ENCODE peak calls at places on chromosomes 2 and 18, in nine cellular contexts. K is thoracic aorta, S is body of pancreas, O is A549, H is hepatocyte, T is cardiac muscle cell, P is ovary, B is OCI-LY7, L is uterus. J is an unnamed sample. For H3K9me3 and H3K4me1, the result is how much of the 10 kb centered on the place peaks cover.

GRCh38 chr2:176188969-176189665 is 649 bp downstream of the HOXD1 start:
- DNase-seq in K (no peak), S (peak), O (no peak), H (peak), T (no peak), P (peak), B (no peak), L (no peak), J (peak)

GRCh38 chr2:218733615-218734021 is 23.0 kb downstream of the TTLL4 start:
- DNase-seq in K (no peak), S (no peak), O (peak), H (no peak), T (peak), P (no peak), B (no peak), L (no peak), J (no peak)

GRCh38 chr18:78730564-78731422 is 248.8 kb upstream of the SALL3 start:
- DNase-seq in K (no peak), S (no peak), O (no peak), H (no peak), T (no peak), P (no peak), B (no peak), L (no peak), J (no peak)

GRCh38 chr2:217383620-217384019 is 523.8 kb upstream of the TNP1 start:
- DNase-seq in K (no peak), S (no peak), O (no peak), H (no peak), T (no peak), P (peak), B (no peak), L (no peak), J (no peak)

GRCh38 chr2:225457462-225457861 is 58.0 kb downstream of the NYAP2 start:
- DNase-seq in K (no peak), S (no peak), O (no peak), H (no peak), T (no peak), P (no peak), B (no peak), L (no peak), J (no peak)

GRCh38 chr2:85961053-85961452 is 72.3 kb upstream of the ST3GAL5 start:
- DNase-seq in K (no peak), S (no peak), O (no peak), H (no peak), T (no peak), P (no peak), B (peak), L (no peak), J (no peak)

GRCh38 chr2:215659650-215660049 is 223.8 kb upstream of the FN1 start:
- DNase-seq in K (no peak), S (no peak), O (no peak), H (no peak), T (no peak), P (no peak), B (no peak), L (no peak), J (no peak)

GRCh38 chr18:50694147-50694546 is 125.7 kb downstream of the MRO start:
- DNase-seq in K (no peak), S (no peak), O (no peak), H (no peak), T (no peak), P (no peak), B (no peak), L (no peak), J (no peak)

GRCh38 chr2:236998758-236999157 is 86.9 kb upstream of the COPS8 start:
- DNase-seq in K (no peak), S (no peak), O (peak), H (no peak), T (no peak), P (no peak), B (no peak), L (no peak), J (no peak)

GRCh38 chr2:59604143-59604542 is 949.3 kb downstream of the BCL11A start:
- DNase-seq in K (no peak), S (no peak), O (no peak), H (no peak), T (no peak), P (no peak), B (no peak), L (no peak), J (no peak)

GRCh38 chr2:229852565-229852964 is 69.2 kb downstream of the TRIP12 start:
- DNase-seq in K (no peak), S (no peak), O (no peak), H (no peak), T (peak), P (no peak), B (no peak), L (no peak), J (peak)

GRCh38 chr2:96539215-96539920 is 2.8 kb downstream of the ARID5A start:
- DNase-seq in K (no peak), S (no peak), O (no peak), H (no peak), T (no peak), P (no peak), B (no peak), L (no peak), J (no peak)

GRCh38 chr2:218244204-218244603 is 16.6 kb upstream of the GPBAR1 start:
- DNase-seq in K (no peak), S (no peak), O (no peak), H (no peak), T (no peak), P (no peak), B (no peak), L (no peak), J (no peak)

GRCh38 chr18:415047-415446 is 85.5 kb downstream of the COLEC12 start:
- DNase-seq in K (no peak), S (no peak), O (no peak), H (no peak), T (no peak), P (no peak), B (no peak), L (no peak), J (no peak)

GRCh38 chr2:237408280-237408679 is 5.7 kb downstream of the COL6A3 start:
- DNase-seq in K (no peak), S (no peak), O (no peak), H (no peak), T (peak), P (no peak), B (no peak), L (peak), J (no peak)

GRCh38 chr2:189613077-189613636 is 32.6 kb upstream of the SLC40A1 start:
- DNase-seq in K (no peak), S (no peak), O (peak), H (peak), T (peak), P (no peak), B (no peak), L (no peak), J (no peak)

GRCh38 chr18:49768051-49768391 is 45.3 kb downstream of the ACAA2 start:
- DNase-seq in K (no peak), S (peak), O (peak), H (peak), T (peak), P (peak), B (no peak), L (peak), J (peak)

GRCh38 chr2:119397196-119397595 is 30.4 kb downstream of the DBI start:
- DNase-seq in K (no peak), S (no peak), O (no peak), H (no peak), T (no peak), P (no peak), B (no peak), L (no peak), J (no peak)

GRCh38 chr2:118421648-118422047 is 333.4 kb downstream of the INSIG2 start:
- DNase-seq in K (no peak), S (no peak), O (no peak), H (no peak), T (no peak), P (no peak), B (no peak), L (no peak), J (no peak)

GRCh38 chr2:108607706-108608301 is 73.5 kb downstream of the LIMS1 start:
- DNase-seq in K (no peak), S (no peak), O (no peak), H (peak), T (peak), P (no peak), B (peak), L (no peak), J (no peak)

GRCh38 chr2:168874368-168875005 is 15.7 kb downstream of the SPC25 start:
- DNase-seq in K (no peak), S (no peak), O (no peak), H (no peak), T (no peak), P (no peak), B (no peak), L (no peak), J (no peak)

GRCh38 chr2:6975988-6976387 is 58.8 kb downstream of the RNF144A start:
- DNase-seq in K (no peak), S (no peak), O (no peak), H (no peak), T (no peak), P (no peak), B (no peak), L (no peak), J (no peak)

GRCh38 chr2:70596739-70597138 is 43.1 kb upstream of the TGFA start:
- DNase-seq in K (no peak), S (no peak), O (no peak), H (no peak), T (no peak), P (no peak), B (no peak), L (no peak), J (peak)

GRCh38 chr2:120384486-120385354 is 38.8 kb downstream of the INHBB start:
- DNase-seq in K (no peak), S (peak), O (no peak), H (peak), T (no peak), P (no peak), B (no peak), L (no peak), J (no peak)

GRCh38 chr18:45636110-45636509 is 20.8 kb downstream of the SLC14A2 start:
- DNase-seq in K (no peak), S (no peak), O (no peak), H (no peak), T (no peak), P (no peak), B (no peak), L (no peak), J (no peak)

GRCh38 chr2:156430978-156431358 is 5.2 kb upstream of the GPD2 start:
- DNase-seq in K (no peak), S (no peak), O (peak), H (no peak), T (peak), P (no peak), B (no peak), L (no peak), J (no peak)

GRCh38 chr2:184004289-184004944 is 593.9 kb upstream of the ZNF804A start:
- DNase-seq in K (no peak), S (no peak), O (no peak), H (no peak), T (no peak), P (no peak), B (no peak), L (no peak), J (no peak)

GRCh38 chr2:61090386-61090921 is 24.8 kb downstream of the SANBR start:
- DNase-seq in K (no peak), S (no peak), O (no peak), H (no peak), T (peak), P (no peak), B (no peak), L (no peak), J (no peak)

GRCh38 chr2:42510191-42510929 is 16.6 kb upstream of the KCNG3 start:
- DNase-seq in K (no peak), S (no peak), O (no peak), H (no peak), T (peak), P (no peak), B (no peak), L (no peak), J (no peak)

GRCh38 chr2:177598321-177598922 is 205.8 kb downstream of the AGPS start:
- DNase-seq in K (no peak), S (no peak), O (no peak), H (peak), T (peak), P (peak), B (no peak), L (peak), J (no peak)

GRCh38 chr2:164898475-164898874 is 56.9 kb downstream of the SLC38A11 start:
- DNase-seq in K (no peak), S (no peak), O (peak), H (peak), T (peak), P (no peak), B (no peak), L (no peak), J (no peak)

GRCh38 chr2:109549016-109549595 is 64.7 kb downstream of the SEPTIN10 start:
- DNase-seq in K (no peak), S (no peak), O (no peak), H (no peak), T (no peak), P (no peak), B (no peak), L (no peak), J (no peak)

GRCh38 chr2:65612654-65613053 is 180.3 kb upstream of the SPRED2 start:
- DNase-seq in K (no peak), S (no peak), O (no peak), H (no peak), T (peak), P (no peak), B (no peak), L (no peak), J (no peak)

GRCh38 chr18:33751613-33752221 is 173.7 kb downstream of the ASXL3 start:
- DNase-seq in K (no peak), S (no peak), O (no peak), H (peak), T (peak), P (no peak), B (peak), L (no peak), J (no peak)

GRCh38 chr2:175176624-175177023 is 4.9 kb downstream of the ATP5MC3 start:
- DNase-seq in K (no peak), S (no peak), O (no peak), H (no peak), T (no peak), P (no peak), B (no peak), L (no peak), J (no peak)

GRCh38 chr2:9474361-9475117 is at the start of gene IAH1:
- DNase-seq in K (no peak), S (peak), O (peak), H (peak), T (peak), P (peak), B (no peak), L (peak), J (peak)

GRCh38 chr18:10197097-10197496 is 257.3 kb upstream of the APCDD1 start:
- DNase-seq in K (no peak), S (peak), O (no peak), H (peak), T (no peak), P (peak), B (no peak), L (no peak), J (no peak)

GRCh38 chr18:10190564-10190963 is 263.9 kb upstream of the APCDD1 start:
- DNase-seq in K (no peak), S (no peak), O (no peak), H (no peak), T (no peak), P (no peak), B (no peak), L (no peak), J (no peak)

GRCh38 chr18:10195529-10195928 is 258.9 kb upstream of the APCDD1 start:
- DNase-seq in K (no peak), S (no peak), O (no peak), H (no peak), T (no peak), P (no peak), B (no peak), L (no peak), J (no peak)

GRCh38 chr18:10193446-10193845 is 261.0 kb upstream of the APCDD1 start:
- DNase-seq in K (no peak), S (no peak), O (no peak), H (no peak), T (no peak), P (no peak), B (no peak), L (no peak), J (no peak)

GRCh38 chr18:10194592-10194991 is 259.8 kb upstream of the APCDD1 start:
- DNase-seq in K (no peak), S (no peak), O (no peak), H (no peak), T (peak), P (no peak), B (no peak), L (no peak), J (no peak)
- TF ChIP-seq CTCF in K (no peak), S (no peak), O (no peak), H (no peak), T (no peak), P (no peak), B (peak), L (no peak), J (no peak)

DNA sequence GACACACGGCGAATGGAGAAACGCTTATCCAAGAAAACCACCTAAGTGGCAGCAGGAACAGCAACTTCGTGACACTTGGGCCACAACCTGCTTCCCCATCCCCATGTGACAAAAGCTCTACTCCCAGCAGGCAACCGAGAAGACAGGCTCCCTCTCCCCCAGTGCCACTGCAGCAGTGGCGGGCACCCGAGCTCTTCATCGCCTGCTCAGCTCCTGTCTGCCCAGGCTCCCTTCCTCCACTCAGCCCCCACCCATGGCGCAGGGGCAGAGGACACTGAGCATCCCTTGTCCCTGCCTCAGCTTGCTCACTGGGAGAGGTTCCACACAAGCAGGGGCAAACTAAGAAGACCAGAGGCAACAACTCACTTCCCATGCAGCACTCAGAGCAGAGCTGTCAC is 22.9 kb downstream of the SLC66A2 start:
- DNase-seq in K (no peak), S (peak), O (no peak), H (no peak), T (no peak), P (peak), B (no peak), L (peak), J (no peak)
- H3K9me3 ChIP-seq in K (under half), S (under half), O (under half), H (under half), T (under half), P (under half), B (under half), L (under half), J (under half)

GRCh38 chr2:101778102-101778501 is 80.6 kb downstream of the MAP4K4 start:
- DNase-seq in K (no peak), S (no peak), O (no peak), H (no peak), T (no peak), P (no peak), B (no peak), L (no peak), J (no peak)

GRCh38 chr2:101775092-101775491 is 77.6 kb downstream of the MAP4K4 start:
- DNase-seq in K (no peak), S (no peak), O (no peak), H (no peak), T (peak), P (no peak), B (no peak), L (no peak), J (no peak)

GRCh38 chr2:101775636-101776035 is 78.1 kb downstream of the MAP4K4 start:
- DNase-seq in K (no peak), S (no peak), O (no peak), H (no peak), T (no peak), P (no peak), B (no peak), L (no peak), J (no peak)

GRCh38 chr2:101777337-101777736 is 79.8 kb downstream of the MAP4K4 start:
- DNase-seq in K (no peak), S (no peak), O (no peak), H (no peak), T (no peak), P (no peak), B (no peak), L (no peak), J (no peak)

DNA sequence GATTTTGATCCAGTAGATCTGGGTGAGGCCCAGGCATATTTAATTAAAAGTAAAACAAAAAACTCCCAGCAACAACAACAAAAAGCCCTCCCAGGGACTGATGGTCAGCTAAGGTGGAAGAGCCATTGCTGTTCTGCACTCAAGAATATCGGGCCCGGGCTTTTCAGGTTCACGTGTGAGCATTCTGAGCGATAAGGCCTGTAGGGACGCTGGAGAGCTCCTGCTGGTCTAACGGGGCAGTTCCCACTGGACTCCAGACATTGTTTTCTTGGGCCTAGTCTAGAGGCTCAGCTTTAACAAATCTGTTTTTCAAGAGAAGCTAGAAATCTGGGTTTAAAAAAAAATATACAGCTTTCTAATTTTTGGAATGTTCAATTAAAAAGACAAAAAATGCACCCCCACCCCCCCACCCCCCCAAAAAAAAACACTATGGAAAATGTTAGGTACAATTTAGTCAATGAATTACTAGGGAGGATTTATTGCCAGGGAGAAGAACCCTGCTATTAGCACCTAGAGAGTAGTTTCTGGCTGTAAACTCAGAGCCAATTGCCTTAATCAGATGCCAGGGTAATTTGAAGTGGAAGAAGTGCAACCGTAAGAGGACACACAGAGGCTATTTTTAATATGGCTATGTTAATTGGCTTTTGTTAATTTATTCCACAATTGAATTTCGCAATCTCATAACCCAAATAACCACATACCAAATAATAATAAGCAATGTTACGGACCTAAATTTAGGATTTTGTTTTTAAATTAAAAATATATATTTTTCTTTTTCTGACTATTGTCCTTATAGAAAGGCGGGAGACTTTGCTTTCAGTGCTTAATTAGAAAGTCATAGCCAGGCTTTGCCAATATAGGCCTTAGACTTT is 78.9 kb downstream of the MAP4K4 start:
- DNase-seq in K (no peak), S (no peak), O (peak), H (peak), T (peak), P (no peak), B (no peak), L (no peak), J (no peak)
- H3K4me1 ChIP-seq in K (under half), S (under half), O (under half), H (under half), T (under half), P (under half), B (under half), L (under half), J (under half)

DNA sequence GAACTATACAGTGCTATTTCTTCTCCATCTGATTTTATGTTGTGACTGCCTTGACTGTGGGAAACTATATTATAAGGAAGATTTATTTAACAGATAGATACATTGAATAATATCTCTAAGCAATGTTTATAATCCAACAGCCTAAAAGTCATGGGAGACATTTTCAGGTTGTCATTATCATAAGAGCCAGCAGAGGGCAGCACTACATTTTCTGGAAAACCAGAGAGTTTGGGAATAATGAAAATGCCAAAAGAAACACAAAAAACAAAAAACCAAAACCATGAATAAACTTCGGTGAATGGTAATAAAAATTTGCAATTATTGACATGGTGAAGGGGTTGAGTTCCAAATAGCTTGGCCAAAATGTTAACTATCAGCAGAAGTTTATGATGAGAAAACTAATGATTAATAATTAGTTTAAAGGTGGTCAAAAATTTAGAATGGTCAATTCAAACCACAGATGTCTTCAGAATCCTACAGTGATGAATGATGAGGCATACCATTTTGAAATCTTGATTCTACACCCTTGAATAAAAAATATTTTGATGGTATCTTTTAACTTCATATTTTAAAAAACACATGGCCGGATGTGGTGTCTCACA is 4.7 kb downstream of the EEF1B2 start:
- DNase-seq in K (no peak), S (peak), O (no peak), H (peak), T (peak), P (no peak), B (peak), L (no peak), J (peak)
- TF ChIP-seq CTCF in K (peak), S (no peak), O (peak), H (peak), T (peak), P (peak), B (peak), L (peak), J (peak)